ENCODE peak calls at places on chromosomes 13 and 19, in six cellular contexts. I is AG08396; G is fibroblast of lung; W is stimulated activated CD8-positive, alpha-beta memory T cell treated with anti-CD3 and anti-CD28 coated beads, Interleukin-7, amount 100 ng/mL, for 1 hour; T is AG10803; L is B cell. K is an unnamed sample.

GRCh38 chr13:110819203-110820014 is 95.5 kb downstream of the ANKRD10 start:
- DNase-seq in I (peak), G (peak), W (peak), T (peak), L (peak), K (peak)

GRCh38 chr13:39506559-39507390 is 96.2 kb downstream of the LHFPL6 start:
- DNase-seq in I (peak), G (peak), W (no peak), T (peak), L (no peak), K (no peak)

GRCh38 chr19:53961523-53962345 is 1.0 kb upstream of the CACNG8 start:
- DNase-seq in I (no peak), G (no peak), W (no peak), T (no peak), L (no peak), K (no peak)

GRCh38 chr19:1833540-1833939 is 14.7 kb downstream of the REXO1 start:
- DNase-seq in I (peak), G (no peak), W (no peak), T (no peak), L (no peak), K (no peak)

GRCh38 chr13:27011661-27012060 is 159.9 kb downstream of the USP12 start:
- DNase-seq in I (no peak), G (no peak), W (no peak), T (no peak), L (no peak), K (no peak)

GRCh38 chr13:112992931-112993700 is 24.1 kb downstream of the MCF2L start:
- DNase-seq in I (no peak), G (no peak), W (no peak), T (no peak), L (no peak), K (no peak)

GRCh38 chr13:110126391-110126961 is 180.5 kb downstream of the COL4A1 start:
- DNase-seq in I (peak), G (peak), W (no peak), T (peak), L (no peak), K (no peak)

GRCh38 chr13:94858856-94859811 is 146.8 kb upstream of the SOX21 start:
- DNase-seq in I (peak), G (peak), W (no peak), T (peak), L (no peak), K (no peak)

GRCh38 chr13:51259359-51259645 is 37.1 kb downstream of the FAM124A start:
- DNase-seq in I (no peak), G (no peak), W (no peak), T (no peak), L (no peak), K (no peak)

GRCh38 chr19:38039966-38040365 is 133.0 kb downstream of the SIPA1L3 start:
- DNase-seq in I (peak), G (peak), W (no peak), T (peak), L (no peak), K (no peak)

GRCh38 chr19:43316591-43317319 is 36.7 kb upstream of the CD177 start:
- DNase-seq in I (peak), G (peak), W (no peak), T (peak), L (no peak), K (no peak)

GRCh38 chr13:43303040-43303729 is 279.8 kb downstream of the DNAJC15 start:
- DNase-seq in I (peak), G (peak), W (no peak), T (peak), L (no peak), K (no peak)

GRCh38 chr19:17936379-17936778 is 3.6 kb downstream of the CCDC124 start:
- DNase-seq in I (no peak), G (no peak), W (no peak), T (no peak), L (no peak), K (no peak)

GRCh38 chr13:92487238-92487637 is 739.4 kb upstream of the GPC6 start:
- DNase-seq in I (no peak), G (no peak), W (no peak), T (no peak), L (no peak), K (no peak)

GRCh38 chr19:19053508-19054314 is 10.1 kb upstream of the SLC25A42 start:
- DNase-seq in I (peak), G (peak), W (no peak), T (peak), L (peak), K (no peak)

GRCh38 chr19:855566-856120 is 3.5 kb downstream of the ELANE start:
- DNase-seq in I (no peak), G (no peak), W (no peak), T (no peak), L (no peak), K (no peak)

GRCh38 chr13:110826861-110827672 is 87.8 kb downstream of the ANKRD10 start:
- DNase-seq in I (no peak), G (no peak), W (no peak), T (no peak), L (no peak), K (no peak)

GRCh38 chr13:101624981-101625380 is 172.5 kb downstream of the ITGBL1 start:
- DNase-seq in I (no peak), G (no peak), W (no peak), T (no peak), L (no peak), K (no peak)

GRCh38 chr13:27131202-27131623 is 40.4 kb downstream of the USP12 start:
- DNase-seq in I (no peak), G (no peak), W (peak), T (no peak), L (peak), K (no peak)

GRCh38 chr13:104841110-104841509 is 1694.4 kb downstream of the EFNB2 start:
- DNase-seq in I (no peak), G (no peak), W (no peak), T (no peak), L (no peak), K (no peak)

GRCh38 chr13:106517151-106517847 is 18.2 kb downstream of the EFNB2 start:
- DNase-seq in I (no peak), G (no peak), W (no peak), T (no peak), L (no peak), K (no peak)

GRCh38 chr13:107250626-107251025 is 682.7 kb upstream of the ARGLU1 start:
- DNase-seq in I (no peak), G (no peak), W (no peak), T (no peak), L (no peak), K (no peak)

GRCh38 chr19:741506-742131 is 9.3 kb upstream of the MISP start:
- DNase-seq in I (no peak), G (no peak), W (no peak), T (no peak), L (no peak), K (no peak)

GRCh38 chr19:45901912-45902650 is at the start of gene MYPOP:
- DNase-seq in I (no peak), G (no peak), W (no peak), T (no peak), L (no peak), K (no peak)

GRCh38 chr13:25836709-25837316 is 215.0 kb downstream of the SHISA2 start:
- DNase-seq in I (no peak), G (no peak), W (no peak), T (no peak), L (no peak), K (no peak)

GRCh38 chr13:76917096-76917495 is 30.9 kb upstream of the KCTD12 start:
- DNase-seq in I (no peak), G (peak), W (no peak), T (peak), L (no peak), K (no peak)

GRCh38 chr13:90594694-90595093 is 752.8 kb upstream of the MIR17HG start:
- DNase-seq in I (no peak), G (peak), W (no peak), T (peak), L (no peak), K (no peak)

GRCh38 chr19:45057444-45057843 is 18.6 kb downstream of the CLASRP start:
- DNase-seq in I (no peak), G (no peak), W (no peak), T (no peak), L (no peak), K (no peak)

GRCh38 chr13:94079876-94080275 is 399.6 kb downstream of the DCT start:
- DNase-seq in I (no peak), G (peak), W (no peak), T (peak), L (no peak), K (no peak)

GRCh38 chr19:12953456-12954149 is 3.4 kb downstream of the GADD45GIP1 start:
- DNase-seq in I (no peak), G (no peak), W (no peak), T (no peak), L (no peak), K (no peak)

K was measured in breast epithelium.